ENCODE peak calls at places on chromosomes 6 and 20, in five cellular contexts. One of them, this sample, is unnamed.

GRCh38 chr6:52027699-52028098 is 59.7 kb downstream of the PKHD1 start:
- DNase-seq in fibroblast of villous mesenchyme: no peak
- DNase-seq in foreskin fibroblast: no peak
- DNase-seq in A549: no peak
- DNase-seq in fibroblast of pulmonary artery: no peak
- DNase-seq in this sample: no peak

GRCh38 chr20:51120438-51120837 is 97.5 kb upstream of the KCNG1 start:
- DNase-seq in A549: no peak
- DNase-seq in fibroblast of pulmonary artery: no peak
- DNase-seq in foreskin fibroblast: no peak
- DNase-seq in fibroblast of villous mesenchyme: no peak
- DNase-seq in this sample: no peak

GRCh38 chr6:31878761-31879542 is at the start of gene SLC44A4:
- DNase-seq in A549: no peak
- DNase-seq in fibroblast of pulmonary artery: no peak
- DNase-seq in foreskin fibroblast: no peak
- DNase-seq in fibroblast of villous mesenchyme: no peak
- DNase-seq in this sample: no peak

GRCh38 chr6:166662690-166663089 is 35.6 kb upstream of the RPS6KA2 start:
- DNase-seq in A549: no peak
- DNase-seq in fibroblast of villous mesenchyme: no peak
- DNase-seq in fibroblast of pulmonary artery: no peak
- DNase-seq in foreskin fibroblast: no peak
- DNase-seq in this sample: no peak

GRCh38 chr6:166450167-166450873 is 67.6 kb upstream of the MPC1 start:
- DNase-seq in fibroblast of villous mesenchyme: no peak
- DNase-seq in A549: no peak
- DNase-seq in fibroblast of pulmonary artery: no peak
- DNase-seq in foreskin fibroblast: no peak
- DNase-seq in this sample: no peak

GRCh38 chr6:166241974-166242373 is 66.2 kb downstream of the PRR18 start:
- DNase-seq in foreskin fibroblast: no peak
- DNase-seq in fibroblast of villous mesenchyme: no peak
- DNase-seq in fibroblast of pulmonary artery: no peak
- DNase-seq in A549: no peak
- DNase-seq in this sample: no peak

GRCh38 chr6:165805604-165806003 is 142.6 kb upstream of the PDE10A start:
- DNase-seq in foreskin fibroblast: no peak
- DNase-seq in A549: no peak
- DNase-seq in fibroblast of pulmonary artery: no peak
- DNase-seq in fibroblast of villous mesenchyme: no peak
- DNase-seq in this sample: peak

GRCh38 chr6:74642101-74642500 is 563.8 kb downstream of the COL12A1 start:
- DNase-seq in fibroblast of pulmonary artery: no peak
- DNase-seq in A549: no peak
- DNase-seq in foreskin fibroblast: no peak
- DNase-seq in fibroblast of villous mesenchyme: no peak
- DNase-seq in this sample: no peak

GRCh38 chr6:30127238-30128093 is 8.5 kb upstream of the TRIM40 start:
- DNase-seq in foreskin fibroblast: no peak
- DNase-seq in fibroblast of pulmonary artery: no peak
- DNase-seq in A549: no peak
- DNase-seq in fibroblast of villous mesenchyme: no peak
- DNase-seq in this sample: no peak

GRCh38 chr20:26216025-26216424 is 519.4 kb upstream of the ZNF337 start:
- DNase-seq in fibroblast of pulmonary artery: peak
- DNase-seq in fibroblast of villous mesenchyme: no peak
- DNase-seq in A549: no peak
- DNase-seq in foreskin fibroblast: no peak
- DNase-seq in this sample: no peak

GRCh38 chr6:95087394-95088097 is 489.8 kb upstream of the MANEA start:
- DNase-seq in fibroblast of pulmonary artery: peak
- DNase-seq in A549: no peak
- DNase-seq in foreskin fibroblast: peak
- DNase-seq in fibroblast of villous mesenchyme: peak
- DNase-seq in this sample: peak

GRCh38 chr20:57680934-57681914 is 28.6 kb downstream of the PMEPA1 start:
- DNase-seq in fibroblast of pulmonary artery: no peak
- DNase-seq in fibroblast of villous mesenchyme: no peak
- DNase-seq in A549: no peak
- DNase-seq in foreskin fibroblast: no peak
- DNase-seq in this sample: no peak

GRCh38 chr20:51136326-51136725 is 113.4 kb upstream of the KCNG1 start:
- DNase-seq in fibroblast of pulmonary artery: no peak
- DNase-seq in fibroblast of villous mesenchyme: peak
- DNase-seq in A549: no peak
- DNase-seq in foreskin fibroblast: no peak
- DNase-seq in this sample: no peak

GRCh38 chr20:60262967-60263603 is 304.9 kb downstream of the CDH26 start:
- DNase-seq in A549: peak
- DNase-seq in fibroblast of villous mesenchyme: peak
- DNase-seq in fibroblast of pulmonary artery: no peak
- DNase-seq in foreskin fibroblast: no peak
- DNase-seq in this sample: peak

GRCh38 chr6:46014511-46015118 is 1.0 kb downstream of the CLIC5 start:
- DNase-seq in fibroblast of pulmonary artery: no peak
- DNase-seq in fibroblast of villous mesenchyme: no peak
- DNase-seq in foreskin fibroblast: no peak
- DNase-seq in A549: no peak
- DNase-seq in this sample: no peak

GRCh38 chr20:13325033-13325432 is 104.0 kb downstream of the ISM1 start:
- DNase-seq in foreskin fibroblast: no peak
- DNase-seq in fibroblast of villous mesenchyme: peak
- DNase-seq in A549: peak
- DNase-seq in fibroblast of pulmonary artery: peak
- DNase-seq in this sample: peak

GRCh38 chr6:3759656-3760245 is 8.2 kb upstream of the PXDC1 start:
- DNase-seq in A549: no peak
- DNase-seq in foreskin fibroblast: peak
- DNase-seq in fibroblast of pulmonary artery: peak
- DNase-seq in fibroblast of villous mesenchyme: peak
- DNase-seq in this sample: peak

GRCh38 chr6:81075974-81076373 is 676.5 kb downstream of the TENT5A start:
- DNase-seq in fibroblast of pulmonary artery: peak
- DNase-seq in A549: no peak
- DNase-seq in fibroblast of villous mesenchyme: peak
- DNase-seq in foreskin fibroblast: no peak
- DNase-seq in this sample: peak

GRCh38 chr20:1083431-1084080 is 34.8 kb upstream of the PSMF1 start:
- DNase-seq in foreskin fibroblast: no peak
- DNase-seq in A549: no peak
- DNase-seq in fibroblast of pulmonary artery: no peak
- DNase-seq in fibroblast of villous mesenchyme: no peak
- DNase-seq in this sample: peak

GRCh38 chr6:36443951-36444428 is 1.2 kb downstream of the KCTD20 start:
- DNase-seq in A549: peak
- DNase-seq in fibroblast of pulmonary artery: peak
- DNase-seq in foreskin fibroblast: no peak
- DNase-seq in fibroblast of villous mesenchyme: peak
- DNase-seq in this sample: peak

GRCh38 chr6:29146154-29146553 is 24.6 kb upstream of the OR2J2 start:
- DNase-seq in A549: no peak
- DNase-seq in foreskin fibroblast: no peak
- DNase-seq in fibroblast of pulmonary artery: no peak
- DNase-seq in fibroblast of villous mesenchyme: no peak
- DNase-seq in this sample: no peak

GRCh38 chr6:53566755-53567154 is 21.9 kb upstream of the GCLC start:
- DNase-seq in fibroblast of villous mesenchyme: no peak
- DNase-seq in foreskin fibroblast: no peak
- DNase-seq in A549: no peak
- DNase-seq in fibroblast of pulmonary artery: no peak
- DNase-seq in this sample: no peak

GRCh38 chr6:142820336-142821016 is 124.5 kb downstream of the HIVEP2 start:
- DNase-seq in fibroblast of villous mesenchyme: no peak
- DNase-seq in foreskin fibroblast: no peak
- DNase-seq in A549: no peak
- DNase-seq in fibroblast of pulmonary artery: no peak
- DNase-seq in this sample: no peak

GRCh38 chr20:17036546-17036945 is 190.3 kb upstream of the PCSK2 start:
- DNase-seq in A549: no peak
- DNase-seq in foreskin fibroblast: no peak
- DNase-seq in fibroblast of villous mesenchyme: no peak
- DNase-seq in fibroblast of pulmonary artery: no peak
- DNase-seq in this sample: no peak

GRCh38 chr6:108168026-108168463 is 2.2 kb downstream of the NR2E1 start:
- DNase-seq in foreskin fibroblast: no peak
- DNase-seq in A549: no peak
- DNase-seq in fibroblast of villous mesenchyme: no peak
- DNase-seq in fibroblast of pulmonary artery: no peak
- DNase-seq in this sample: no peak
- H3K4me3 ChIP-seq in foreskin fibroblast: no peak
- H3K4me3 ChIP-seq in A549: no peak
- H3K4me3 ChIP-seq in fibroblast of villous mesenchyme: no peak
- H3K4me3 ChIP-seq in fibroblast of pulmonary artery: no peak
- H3K4me3 ChIP-seq in this sample: no peak

GRCh38 chr6:38871745-38872568 is 156.8 kb downstream of the DNAH8 start:
- DNase-seq in A549: peak
- DNase-seq in foreskin fibroblast: peak
- DNase-seq in fibroblast of pulmonary artery: peak
- DNase-seq in fibroblast of villous mesenchyme: peak
- DNase-seq in this sample: peak

GRCh38 chr6:38882157-38882556 is 166.4 kb upstream of the GLP1R start:
- DNase-seq in fibroblast of pulmonary artery: no peak
- DNase-seq in A549: no peak
- DNase-seq in foreskin fibroblast: no peak
- DNase-seq in fibroblast of villous mesenchyme: no peak
- DNase-seq in this sample: no peak

DNA sequence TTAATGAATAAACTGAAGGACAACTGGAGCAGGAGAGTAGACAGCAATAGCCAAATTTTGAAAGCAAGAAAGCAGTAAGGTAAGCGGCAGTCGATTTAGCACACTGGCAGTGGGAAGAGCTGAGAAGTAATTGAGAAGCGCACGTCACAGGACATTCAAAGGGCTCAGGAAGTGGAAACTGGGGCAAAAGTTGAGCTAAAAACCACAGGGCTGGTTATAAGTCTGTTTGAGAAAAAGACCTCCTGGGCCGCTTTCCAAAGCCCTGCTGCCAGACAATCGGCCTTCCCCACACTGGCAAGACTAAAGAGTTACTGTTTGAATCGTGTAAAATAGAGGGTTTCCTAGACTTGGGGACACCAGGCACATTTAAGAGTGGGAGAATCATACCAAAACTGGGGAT is 161.4 kb downstream of the DNAH8 start:
- DNase-seq in foreskin fibroblast: no peak
- DNase-seq in A549: no peak
- DNase-seq in fibroblast of pulmonary artery: no peak
- DNase-seq in fibroblast of villous mesenchyme: no peak
- DNase-seq in this sample: peak
- H3K4me3 ChIP-seq in foreskin fibroblast: no peak
- H3K4me3 ChIP-seq in A549: no peak
- H3K4me3 ChIP-seq in fibroblast of pulmonary artery: no peak
- H3K4me3 ChIP-seq in fibroblast of villous mesenchyme: no peak
- H3K4me3 ChIP-seq in this sample: no peak

DNA sequence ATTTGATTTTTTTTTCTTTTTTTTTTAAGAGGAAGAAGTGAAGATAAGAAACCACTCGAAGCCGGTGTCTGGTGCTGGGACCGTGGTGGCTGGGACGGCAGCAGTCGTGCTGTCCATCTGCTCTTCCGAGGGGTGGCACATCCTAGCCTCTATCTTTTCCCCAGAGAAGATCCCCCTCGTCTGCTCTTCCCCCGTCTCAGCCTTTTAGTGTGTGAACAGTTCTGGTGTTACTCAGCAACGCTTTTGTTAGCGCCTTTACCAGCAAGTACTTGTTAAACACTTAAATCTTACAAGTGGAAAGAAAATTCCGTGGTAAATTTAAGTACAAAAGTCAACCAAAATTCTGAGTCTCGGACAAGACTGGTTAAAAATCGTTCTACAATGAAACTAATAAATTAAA is 90.1 kb downstream of the RSPH3 start:
- DNase-seq in fibroblast of villous mesenchyme: no peak
- DNase-seq in fibroblast of pulmonary artery: no peak
- DNase-seq in A549: no peak
- DNase-seq in foreskin fibroblast: no peak
- DNase-seq in this sample: no peak
- H3K4me3 ChIP-seq in fibroblast of villous mesenchyme: no peak
- H3K4me3 ChIP-seq in fibroblast of pulmonary artery: no peak
- H3K4me3 ChIP-seq in A549: no peak
- H3K4me3 ChIP-seq in foreskin fibroblast: no peak
- H3K4me3 ChIP-seq in this sample: no peak

DNA sequence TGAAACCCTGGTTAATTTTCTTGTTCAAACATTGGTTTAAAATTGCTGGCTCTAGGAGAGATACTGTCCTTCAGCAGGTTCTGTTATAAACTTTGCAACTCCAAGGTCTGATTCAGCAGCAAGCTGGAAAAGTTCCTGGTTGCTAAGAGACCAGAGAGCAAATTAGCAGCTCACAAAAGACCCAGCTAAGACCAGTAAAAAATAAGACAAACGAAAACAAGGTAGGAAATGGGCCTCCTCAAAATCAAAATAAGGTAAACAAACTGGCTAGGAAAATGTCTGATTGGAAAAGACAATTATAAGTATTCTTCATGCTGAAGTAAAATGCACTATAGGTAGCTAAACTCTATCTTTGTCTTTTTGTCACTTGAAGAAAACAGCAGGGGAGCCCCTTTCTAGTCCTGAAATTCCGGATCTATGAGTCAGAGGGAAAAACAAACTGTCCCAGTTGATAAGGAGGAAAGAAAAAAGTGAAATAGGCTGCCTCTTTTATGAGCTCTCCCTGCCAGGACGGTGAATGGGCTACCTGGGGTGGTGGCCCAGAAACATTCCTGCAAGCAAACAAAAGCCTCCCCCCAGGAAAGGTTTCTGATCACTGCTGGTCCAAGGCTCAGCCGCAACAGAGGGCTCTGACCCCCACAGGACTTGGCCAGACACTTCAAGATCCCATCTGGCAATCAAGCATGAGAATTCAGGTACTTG is 41.6 kb downstream of the UNC5CL start:
- DNase-seq in A549: peak
- DNase-seq in fibroblast of villous mesenchyme: peak
- DNase-seq in foreskin fibroblast: peak
- DNase-seq in fibroblast of pulmonary artery: peak
- DNase-seq in this sample: peak
- H3K4me3 ChIP-seq in A549: peak
- H3K4me3 ChIP-seq in fibroblast of villous mesenchyme: no peak
- H3K4me3 ChIP-seq in foreskin fibroblast: no peak
- H3K4me3 ChIP-seq in fibroblast of pulmonary artery: no peak
- H3K4me3 ChIP-seq in this sample: no peak

DNA sequence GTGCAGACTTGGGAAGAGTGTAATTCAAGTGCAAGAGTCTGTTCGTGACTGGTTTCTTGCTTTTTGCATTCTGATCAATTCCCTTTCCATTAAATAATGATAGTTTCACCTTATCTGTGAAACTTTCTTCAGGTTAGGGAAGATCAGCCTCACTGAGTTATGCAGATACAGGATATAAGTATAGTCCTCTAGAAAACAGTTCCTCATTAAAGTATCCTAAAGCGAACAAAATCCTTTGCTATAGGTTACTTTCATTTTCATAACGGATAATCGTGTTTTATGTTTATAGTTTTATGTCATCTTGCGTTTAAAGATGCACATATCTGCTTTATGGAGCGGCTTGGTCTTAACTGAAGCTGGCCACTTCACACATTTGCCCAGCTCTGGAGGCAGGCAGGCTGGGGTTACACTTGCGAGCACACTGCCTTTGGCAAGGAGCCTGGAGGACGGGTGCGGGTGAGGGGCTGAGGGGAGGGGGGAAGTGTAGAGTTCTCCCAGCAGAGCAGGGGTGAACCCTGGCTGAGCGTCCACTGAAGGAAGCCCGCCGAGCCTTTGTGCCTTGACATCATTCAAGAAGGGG is 123.5 kb upstream of the IFNGR1 start:
- DNase-seq in fibroblast of villous mesenchyme: no peak
- DNase-seq in fibroblast of pulmonary artery: no peak
- DNase-seq in A549: peak
- DNase-seq in foreskin fibroblast: no peak
- DNase-seq in this sample: no peak
- H3K4me3 ChIP-seq in fibroblast of villous mesenchyme: peak
- H3K4me3 ChIP-seq in fibroblast of pulmonary artery: peak
- H3K4me3 ChIP-seq in A549: peak
- H3K4me3 ChIP-seq in foreskin fibroblast: peak
- H3K4me3 ChIP-seq in this sample: peak

This sample was measured in choroid plexus epithelial cell.